ENCODE peak calls at places on chromosomes 16 and 17, in nine cellular contexts. O, T, M, A, G, R, N, X and K are unnamed samples.

GRCh38 chr17:45129426-45129939 is 2.8 kb downstream of the PLCD3 start:
- DNase-seq in A (peak; percentile 63), N (peak; percentile 64), R (no peak), G (no peak), O (no peak), M (no peak), X (no peak), T (no peak), K (no peak)

GRCh38 chr17:37838276-37838675 is 85.9 kb upstream of the TBC1D3K start:
- DNase-seq in X (no peak), R (no peak), N (no peak), M (no peak), A (no peak), G (no peak), T (no peak), O (no peak), K (no peak)

GRCh38 chr17:50265690-50266306 is 8.5 kb upstream of the TMEM92 start:
- DNase-seq in G (no peak), T (no peak), N (peak; percentile 38), O (no peak), R (peak; percentile 16), M (no peak), A (peak; percentile 38), X (no peak), K (no peak)

GRCh38 chr17:73228748-73229236 is 32.9 kb downstream of the CPSF4L start:
- DNase-seq in N (no peak), A (peak; percentile 83), R (peak; percentile 51), O (peak; percentile 21), M (peak; percentile 61), T (peak; percentile 65), X (no peak), G (peak; percentile 76), K (no peak)

GRCh38 chr17:78130439-78131101 is at the start of gene TMC8:
- DNase-seq in X (no peak), T (peak; percentile 81), G (no peak), O (no peak), R (no peak), A (no peak), N (no peak), M (no peak), K (no peak)

GRCh38 chr16:89841275-89841674 is 13.0 kb downstream of the SPIRE2 start:
- DNase-seq in G (no peak), T (no peak), M (no peak), R (no peak), O (no peak), A (no peak), N (no peak), X (no peak), K (no peak)

GRCh38 chr16:354971-355441 is 2.5 kb upstream of the AXIN1 start:
- DNase-seq in R (no peak), A (no peak), T (peak; percentile 55), X (no peak), N (peak; percentile 40), G (no peak), M (no peak), O (no peak), K (no peak)

GRCh38 chr16:64585367-64585766 is 536.5 kb downstream of the CDH11 start:
- DNase-seq in N (no peak), A (no peak), O (no peak), T (no peak), G (no peak), X (no peak), M (no peak), R (no peak), K (no peak)

GRCh38 chr16:85386467-85387170 is 226.5 kb upstream of the GSE1 start:
- DNase-seq in N (no peak), G (no peak), R (no peak), A (no peak), X (no peak), T (peak; percentile 26), M (peak; percentile 31), O (no peak), K (no peak)

GRCh38 chr17:45895304-45895968 is 1.1 kb downstream of the MAPT start:
- DNase-seq in N (no peak), R (no peak), X (no peak), A (no peak), M (no peak), O (no peak), T (no peak), G (peak; percentile 18), K (no peak)

GRCh38 chr17:67386965-67387551 is 10.0 kb downstream of the PITPNC1 start:
- DNase-seq in A (no peak), R (no peak), M (peak; percentile 58), N (peak; percentile 57), O (no peak), G (peak; percentile 58), X (no peak), T (no peak), K (no peak)

GRCh38 chr17:4498461-4499397 is at the start of gene SPNS2:
- DNase-seq in N (peak; percentile 47), O (no peak), X (no peak), G (no peak), R (no peak), T (peak; percentile 70), M (peak; percentile 77), A (peak; percentile 82), K (no peak)

GRCh38 chr16:66606000-66606751 is 1.7 kb downstream of the CMTM3 start:
- DNase-seq in N (no peak), G (no peak), A (no peak), T (no peak), R (no peak), O (no peak), M (no peak), X (no peak), K (no peak)

GRCh38 chr17:74785981-74786360 is 9.8 kb upstream of the NAT9 start:
- DNase-seq in R (no peak), O (no peak), T (no peak), G (no peak), N (no peak), X (no peak), A (no peak), M (no peak), K (no peak)

GRCh38 chr17:2043785-2044184 is 2.0 kb downstream of the OVCA2 start:
- DNase-seq in M (no peak), G (peak; percentile 44), X (no peak), A (no peak), O (no peak), T (no peak), R (no peak), N (no peak), K (no peak)

GRCh38 chr16:82368041-82368440 is 198.0 kb upstream of the MPHOSPH6 start:
- DNase-seq in X (no peak), N (no peak), M (no peak), G (no peak), O (no peak), T (no peak), A (no peak), R (no peak), K (no peak)

GRCh38 chr16:50309156-50309526 is 42.8 kb downstream of the ADCY7 start:
- DNase-seq in M (no peak), X (no peak), A (no peak), G (no peak), O (no peak), T (no peak), N (no peak), R (no peak), K (no peak)

GRCh38 chr16:66996324-66996982 is 8.1 kb downstream of the CES4A start:
- DNase-seq in R (peak; percentile 76), A (peak; percentile 94), X (no peak), T (no peak), M (no peak), N (no peak), O (peak; percentile 86), G (peak; percentile 76), K (peak; percentile 87)

GRCh38 chr16:78195868-78196267 is 96.4 kb downstream of the WWOX start:
- DNase-seq in A (no peak), T (no peak), N (no peak), R (no peak), O (no peak), G (no peak), X (no peak), M (no peak), K (no peak)

GRCh38 chr16:54812229-54812628 is 118.4 kb upstream of the IRX5 start:
- DNase-seq in M (no peak), N (no peak), O (no peak), T (no peak), X (no peak), G (peak; percentile 12), A (no peak), R (no peak), K (no peak)
- TF ChIP-seq CTCF in M (no peak), N (no peak), O (no peak), T (no peak), X (peak; percentile 10), G (no peak), A (no peak), R (no peak), K (no peak)

DNA sequence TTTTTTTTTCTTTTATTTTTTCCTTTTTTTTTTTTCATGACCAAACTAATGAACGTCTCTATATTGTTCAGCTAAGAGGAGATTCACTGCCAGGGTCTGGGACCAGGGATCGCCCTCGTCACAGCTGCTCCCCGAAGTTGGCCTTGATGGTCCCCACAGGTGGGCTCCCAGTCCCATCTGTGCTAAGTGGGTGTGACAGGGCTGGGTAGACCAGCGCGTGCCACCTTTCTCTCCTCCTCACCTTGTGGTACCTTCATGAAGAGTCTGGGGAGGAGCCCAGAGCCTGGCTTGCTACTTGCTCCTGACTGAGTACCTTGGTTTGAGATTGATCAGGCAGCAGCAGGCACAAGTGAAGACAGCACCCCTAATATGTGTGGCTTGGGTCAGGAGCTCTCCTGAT is 6.5 kb upstream of the FOXF1 start:
- DNase-seq in N (no peak), T (no peak), O (no peak), A (no peak), R (no peak), X (no peak), G (no peak), M (no peak), K (no peak)
- H3K4me3 ChIP-seq in N (no peak overlapping the region), T (no peak overlapping the region), O (no peak overlapping the region), A (no peak overlapping the region), R (no peak overlapping the region), X (peak overlapping the region; percentile 69), G (no peak overlapping the region), M (peak overlapping the region; percentile 66), K (no peak overlapping the region)

DNA sequence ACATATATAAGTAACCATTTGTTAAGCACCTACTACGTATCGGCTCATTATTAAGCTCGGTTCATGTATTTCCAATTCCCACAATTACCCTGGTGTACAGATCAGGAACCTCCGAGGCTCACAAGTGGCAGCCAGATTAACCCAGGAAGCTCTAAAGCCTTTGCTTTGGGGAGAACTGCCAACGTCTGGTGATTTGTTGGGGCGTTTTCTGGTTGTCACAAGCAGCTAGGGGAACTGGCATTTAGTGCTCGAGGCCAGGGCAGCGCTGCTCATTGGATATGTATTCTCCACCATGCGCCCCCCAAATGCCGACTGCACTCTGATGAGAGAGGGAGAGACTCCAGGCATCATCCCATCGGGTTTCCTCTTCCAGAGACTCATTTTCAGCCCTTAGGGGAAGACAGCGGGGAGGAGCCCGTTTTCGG is 541 bp downstream of the ZNF18 start:
- DNase-seq in X (peak; percentile 35), G (no peak), R (no peak), N (no peak), A (peak; percentile 65), O (no peak), T (no peak), M (no peak), K (peak; percentile 79)
- TF ChIP-seq CTCF in X (peak; percentile 5), G (no peak), R (no peak), N (no peak), A (no peak), O (peak; percentile 1), T (no peak), M (no peak), K (no peak)

GRCh38 chr17:65560628-65561371 is 648 bp downstream of the AXIN2 start:
- DNase-seq in O (peak; percentile 56), T (peak; percentile 90), G (peak; percentile 93), X (peak; percentile 21), N (peak; percentile 88), R (peak; percentile 91), M (peak; percentile 91), A (peak; percentile 92), K (peak; percentile 91)
- H3K4me3 ChIP-seq in O (peak overlapping the region; percentile 78), T (peak overlapping the region; percentile 72), G (peak overlapping the region; percentile 71), X (no peak overlapping the region), N (peak overlapping the region; percentile 86), R (no peak overlapping the region), M (no peak overlapping the region), A (peak overlapping the region; percentile 97), K (no peak overlapping the region)